ENCODE peak calls at places on chromosomes 16 and 17, in four cellular contexts. One of them, this sample, is unnamed.

GRCh38 chr17:28381141-28381825 is 9.8 kb downstream of the SARM1 start:
- DNase-seq in upper lobe of right lung: peak
- DNase-seq in breast epithelium: no peak
- DNase-seq in hepatocyte: peak
- DNase-seq in this sample: peak

GRCh38 chr17:66190738-66191606 is 961 bp downstream of the CEP112 start:
- DNase-seq in hepatocyte: peak
- DNase-seq in breast epithelium: no peak
- DNase-seq in upper lobe of right lung: no peak
- DNase-seq in this sample: no peak

GRCh38 chr17:63699638-63700527 is at the start of gene LIMD2:
- DNase-seq in breast epithelium: no peak
- DNase-seq in upper lobe of right lung: peak
- DNase-seq in hepatocyte: peak
- DNase-seq in this sample: peak

GRCh38 chr16:81405702-81406113 is 38.9 kb upstream of the CMIP start:
- DNase-seq in hepatocyte: peak
- DNase-seq in upper lobe of right lung: no peak
- DNase-seq in breast epithelium: peak
- DNase-seq in this sample: peak

GRCh38 chr17:40356906-40357861 is 7.4 kb downstream of the GJD3 start:
- DNase-seq in hepatocyte: no peak
- DNase-seq in upper lobe of right lung: no peak
- DNase-seq in breast epithelium: no peak
- DNase-seq in this sample: no peak

GRCh38 chr17:61955621-61956020 is 27.8 kb upstream of the INTS2 start:
- DNase-seq in breast epithelium: no peak
- DNase-seq in upper lobe of right lung: no peak
- DNase-seq in hepatocyte: no peak
- DNase-seq in this sample: no peak

GRCh38 chr17:80262291-80262690 is 1.6 kb downstream of the RNF213 start:
- DNase-seq in upper lobe of right lung: no peak
- DNase-seq in hepatocyte: no peak
- DNase-seq in breast epithelium: no peak
- DNase-seq in this sample: no peak

GRCh38 chr17:57999496-58000017 is 7.5 kb downstream of the SRSF1 start:
- DNase-seq in hepatocyte: peak
- DNase-seq in upper lobe of right lung: no peak
- DNase-seq in breast epithelium: no peak
- DNase-seq in this sample: no peak

GRCh38 chr17:62690168-62690897 is 62.9 kb downstream of the MRC2 start:
- DNase-seq in upper lobe of right lung: no peak
- DNase-seq in breast epithelium: no peak
- DNase-seq in hepatocyte: no peak
- DNase-seq in this sample: no peak

GRCh38 chr16:50742521-50743150 is 750 bp downstream of the CYLD start:
- DNase-seq in upper lobe of right lung: peak
- DNase-seq in breast epithelium: no peak
- DNase-seq in hepatocyte: peak
- DNase-seq in this sample: peak

GRCh38 chr17:1495265-1495664 is 2.8 kb upstream of the MYO1C start:
- DNase-seq in hepatocyte: no peak
- DNase-seq in breast epithelium: peak
- DNase-seq in upper lobe of right lung: no peak
- DNase-seq in this sample: no peak

GRCh38 chr16:83965444-83966152 is 2.4 kb upstream of the NECAB2 start:
- DNase-seq in upper lobe of right lung: no peak
- DNase-seq in hepatocyte: no peak
- DNase-seq in breast epithelium: no peak
- DNase-seq in this sample: no peak

GRCh38 chr16:89357055-89357454 is 133.3 kb downstream of the ANKRD11 start:
- DNase-seq in upper lobe of right lung: peak
- DNase-seq in hepatocyte: no peak
- DNase-seq in breast epithelium: no peak
- DNase-seq in this sample: no peak

GRCh38 chr16:658679-659571 is 9.0 kb upstream of the RHOT2 start:
- DNase-seq in breast epithelium: no peak
- DNase-seq in upper lobe of right lung: no peak
- DNase-seq in hepatocyte: no peak
- DNase-seq in this sample: no peak
- TF ChIP-seq CTCF in breast epithelium: no peak
- TF ChIP-seq CTCF in upper lobe of right lung: no peak
- TF ChIP-seq CTCF in hepatocyte: no peak
- TF ChIP-seq CTCF in this sample: no peak

GRCh38 chr16:76854234-76854633 is 336.8 kb upstream of the MON1B start:
- DNase-seq in upper lobe of right lung: no peak
- DNase-seq in breast epithelium: no peak
- DNase-seq in hepatocyte: peak
- DNase-seq in this sample: peak
- TF ChIP-seq CTCF in upper lobe of right lung: no peak
- TF ChIP-seq CTCF in breast epithelium: no peak
- TF ChIP-seq CTCF in hepatocyte: peak
- TF ChIP-seq CTCF in this sample: no peak

DNA sequence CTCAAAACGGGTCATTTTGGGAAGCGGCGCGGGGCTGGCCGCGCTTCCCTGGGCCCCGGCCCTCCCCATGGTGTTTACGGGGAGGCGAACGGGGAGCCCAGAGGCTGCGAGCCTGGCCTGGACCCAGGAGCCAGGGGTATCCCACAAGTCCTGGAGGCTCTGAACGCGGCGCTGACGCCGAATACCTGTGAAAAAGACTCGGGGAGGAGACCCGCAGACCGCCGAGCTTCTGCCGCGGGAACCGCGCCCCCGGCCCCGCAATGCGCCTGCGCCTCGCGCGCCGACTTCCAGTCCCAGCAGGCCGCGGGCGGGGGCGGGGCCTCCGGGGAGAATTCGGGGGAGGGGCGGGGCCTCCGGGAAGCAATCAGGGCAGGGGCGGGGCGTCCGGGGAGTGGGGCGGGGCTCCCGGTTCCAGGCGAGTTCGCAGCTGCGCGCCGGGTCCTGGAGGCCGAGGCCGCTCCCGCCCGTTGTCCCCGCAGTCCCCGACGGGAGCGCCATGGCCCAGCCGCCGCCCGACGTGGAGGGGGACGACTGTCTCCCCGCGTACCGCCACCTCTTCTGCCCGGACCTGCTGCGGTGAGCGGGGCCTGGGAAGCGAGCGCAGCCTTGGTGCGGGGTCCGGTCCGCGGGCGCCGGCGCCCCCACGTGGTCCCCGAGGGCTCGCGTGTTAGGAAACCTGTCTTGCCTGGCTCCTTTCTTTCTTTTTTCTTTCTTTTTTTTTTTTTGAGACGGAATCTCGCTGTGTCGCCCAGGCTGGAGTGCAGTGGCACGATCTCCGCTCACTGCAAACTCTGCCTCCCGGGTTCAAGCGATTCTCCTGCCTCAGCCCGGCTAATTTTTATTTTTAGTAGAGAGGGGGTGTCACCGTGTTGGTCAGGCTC is at the start of gene DECR2:
- DNase-seq in upper lobe of right lung: peak
- DNase-seq in breast epithelium: peak
- DNase-seq in hepatocyte: peak
- DNase-seq in this sample: peak
- TF ChIP-seq CTCF in upper lobe of right lung: peak
- TF ChIP-seq CTCF in breast epithelium: peak
- TF ChIP-seq CTCF in hepatocyte: peak
- TF ChIP-seq CTCF in this sample: peak

GRCh38 chr16:27268376-27269299 is at the start of gene NSMCE1:
- DNase-seq in hepatocyte: peak
- DNase-seq in breast epithelium: peak
- DNase-seq in upper lobe of right lung: peak
- DNase-seq in this sample: peak
- TF ChIP-seq CTCF in hepatocyte: no peak
- TF ChIP-seq CTCF in breast epithelium: peak
- TF ChIP-seq CTCF in upper lobe of right lung: peak
- TF ChIP-seq CTCF in this sample: peak

DNA sequence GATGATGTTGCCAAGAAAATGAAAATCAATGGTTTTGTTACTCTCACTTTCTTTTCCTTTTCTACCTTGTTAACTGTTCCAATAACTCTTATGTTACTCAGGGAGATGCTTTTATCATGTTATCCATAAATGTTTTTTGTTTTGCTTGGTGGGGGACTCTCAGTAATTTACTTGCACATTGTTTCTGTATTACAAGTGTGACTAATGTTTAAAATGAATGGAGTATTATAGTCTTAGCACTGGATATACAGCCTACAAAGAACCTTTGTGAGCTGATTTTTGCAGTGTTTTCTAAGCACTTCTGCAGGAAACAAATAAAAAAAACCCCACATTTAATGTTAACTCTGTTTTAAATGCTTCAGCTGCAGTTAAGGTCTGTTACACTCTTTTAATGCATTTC is 12.1 kb downstream of the VMP1 start:
- DNase-seq in hepatocyte: no peak
- DNase-seq in upper lobe of right lung: no peak
- DNase-seq in breast epithelium: no peak
- DNase-seq in this sample: no peak
- TF ChIP-seq CTCF in hepatocyte: no peak
- TF ChIP-seq CTCF in upper lobe of right lung: no peak
- TF ChIP-seq CTCF in breast epithelium: no peak
- TF ChIP-seq CTCF in this sample: no peak

GRCh38 chr17:45060824-45061605 is at the start of gene NMT1:
- DNase-seq in hepatocyte: peak
- DNase-seq in upper lobe of right lung: peak
- DNase-seq in breast epithelium: peak
- DNase-seq in this sample: peak
- TF ChIP-seq CTCF in hepatocyte: no peak
- TF ChIP-seq CTCF in upper lobe of right lung: no peak
- TF ChIP-seq CTCF in breast epithelium: peak
- TF ChIP-seq CTCF in this sample: no peak

DNA sequence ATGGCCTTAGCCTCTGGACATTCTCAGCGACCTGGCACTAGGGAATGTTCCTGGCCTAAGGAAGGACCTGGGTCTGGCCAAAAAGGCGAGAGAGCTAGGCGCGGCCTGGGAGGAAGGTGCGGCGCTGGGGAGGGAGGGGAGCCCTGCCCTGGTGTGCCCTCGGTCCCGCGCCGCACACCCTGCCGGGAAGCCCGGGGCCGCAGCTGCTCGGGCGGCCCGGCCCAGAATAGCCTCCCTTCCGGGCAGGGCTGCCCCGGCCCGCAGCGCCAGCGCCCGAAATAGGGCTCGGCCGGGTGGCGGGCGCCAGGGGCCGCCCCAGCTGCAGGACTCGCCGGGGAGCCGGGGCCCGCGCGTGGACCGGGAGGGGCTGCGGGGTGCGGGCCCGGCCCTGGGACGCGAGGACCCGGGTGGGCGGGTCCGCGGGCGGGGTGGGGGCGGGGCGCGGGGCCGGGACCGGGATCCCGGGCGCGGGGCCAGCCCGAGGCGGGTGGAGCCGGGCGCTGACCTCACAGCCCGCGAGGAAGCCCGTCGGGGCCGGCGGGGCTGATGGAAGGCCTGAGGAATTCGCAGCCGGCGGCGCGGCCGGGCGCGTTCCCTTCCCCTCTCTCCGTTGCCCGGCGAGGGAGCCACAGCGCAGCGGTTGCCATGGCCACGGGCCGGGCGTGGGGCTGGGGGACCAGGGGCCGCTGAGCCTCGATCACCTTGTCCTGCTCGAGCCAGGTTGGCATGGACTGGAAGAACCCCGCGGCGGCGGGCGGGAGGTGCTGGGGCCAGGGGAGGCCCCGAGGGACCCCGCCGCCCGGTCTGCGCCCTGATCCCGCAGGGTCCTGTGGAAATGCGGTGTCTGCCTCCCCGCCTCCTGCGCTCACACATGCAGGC is 18.1 kb downstream of the SOCS3 start:
- DNase-seq in upper lobe of right lung: peak
- DNase-seq in hepatocyte: peak
- DNase-seq in breast epithelium: no peak
- DNase-seq in this sample: peak
- TF ChIP-seq CTCF in upper lobe of right lung: no peak
- TF ChIP-seq CTCF in hepatocyte: no peak
- TF ChIP-seq CTCF in breast epithelium: no peak
- TF ChIP-seq CTCF in this sample: no peak

DNA sequence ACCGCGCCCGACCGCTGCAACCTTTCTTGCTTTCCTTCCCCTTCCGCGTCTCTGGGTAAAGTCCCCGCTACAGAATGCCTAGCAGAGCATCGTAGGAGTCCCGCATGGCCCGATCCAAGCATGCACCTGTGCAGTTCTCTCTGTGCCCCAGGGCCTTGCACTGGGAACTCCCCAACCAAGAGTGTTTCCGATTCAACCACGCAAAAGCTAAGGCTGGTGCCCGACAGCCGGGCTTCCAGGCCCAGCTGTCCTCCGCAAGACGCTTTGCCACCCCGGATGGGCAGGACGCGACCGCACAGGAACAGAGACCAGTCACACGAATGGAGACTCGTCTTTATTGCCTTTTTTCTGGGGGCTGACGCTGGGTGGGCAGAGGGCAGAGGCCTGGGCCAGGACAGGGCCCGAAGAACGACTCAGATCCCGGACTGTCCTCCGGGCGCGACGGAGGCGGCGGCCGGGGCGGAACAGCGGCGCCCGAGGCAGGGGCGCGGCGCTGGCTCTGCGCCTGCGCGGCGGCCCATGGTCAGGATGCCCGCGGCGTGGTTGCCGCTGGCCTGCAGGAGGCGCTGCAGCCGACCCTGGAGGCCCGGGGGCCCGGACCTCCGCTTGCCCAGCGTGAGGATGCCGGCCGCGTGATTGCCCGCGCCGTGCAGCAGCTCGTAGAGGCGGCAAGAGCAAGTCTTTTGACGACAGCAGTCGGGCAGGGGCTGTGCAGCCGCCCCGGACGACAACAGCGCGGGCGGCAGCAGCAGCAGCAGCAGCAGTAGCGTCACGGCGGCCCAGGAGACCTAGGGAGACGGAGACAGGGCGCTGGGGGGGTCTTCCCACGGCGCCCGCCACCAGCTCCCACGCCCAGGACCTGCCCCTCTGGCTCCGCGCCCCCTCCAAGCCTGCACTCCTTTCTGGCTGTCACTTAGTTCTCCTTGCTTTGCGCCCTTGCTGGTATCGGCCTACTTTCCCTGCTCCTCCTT is 1.2 kb downstream of the HCRT start:
- DNase-seq in breast epithelium: no peak
- DNase-seq in upper lobe of right lung: peak
- DNase-seq in hepatocyte: peak
- DNase-seq in this sample: peak
- TF ChIP-seq CTCF in breast epithelium: no peak
- TF ChIP-seq CTCF in upper lobe of right lung: peak
- TF ChIP-seq CTCF in hepatocyte: peak
- TF ChIP-seq CTCF in this sample: peak

DNA sequence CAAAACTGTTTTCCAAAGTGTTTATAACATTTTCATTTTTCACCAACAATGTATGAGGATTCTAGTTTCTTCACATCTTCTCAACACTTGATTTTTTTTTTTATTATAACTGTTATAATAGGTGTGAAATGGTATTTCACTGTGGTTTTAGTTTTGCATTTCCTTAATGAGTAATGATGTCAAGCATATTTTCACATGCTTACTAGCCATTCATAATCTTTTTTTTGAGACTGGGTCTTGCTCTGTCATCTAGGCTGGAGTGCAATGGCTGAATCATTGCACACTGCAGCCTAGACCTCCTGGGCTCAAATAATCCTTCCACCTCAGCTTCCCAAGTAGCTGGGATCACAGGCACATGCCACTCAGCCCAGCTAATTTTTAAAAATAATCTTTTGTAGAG is 65.1 kb downstream of the EFCAB13 start:
- DNase-seq in hepatocyte: no peak
- DNase-seq in upper lobe of right lung: no peak
- DNase-seq in breast epithelium: no peak
- DNase-seq in this sample: no peak
- TF ChIP-seq CTCF in hepatocyte: no peak
- TF ChIP-seq CTCF in upper lobe of right lung: no peak
- TF ChIP-seq CTCF in breast epithelium: no peak
- TF ChIP-seq CTCF in this sample: no peak

This sample was measured in Calu3.